ENCODE peak calls at places on chromosomes 11 and 22, in seven cellular contexts. G, D, X, J, E, Y and R are unnamed samples.

GRCh38 chr22:27474711-27475547 is 326.6 kb downstream of the MN1 start:
- DNase-seq in G (peak; percentile 95), D (peak; percentile 99), X (peak; percentile 94), J (peak; percentile 85), E (peak; percentile 85), Y (peak; percentile 92), R (no peak)

GRCh38 chr11:43504316-43504950 is 145.7 kb downstream of the TTC17 start:
- DNase-seq in G (peak; percentile 63), D (peak; percentile 60), X (peak; percentile 13), J (no peak), E (peak; percentile 21), Y (no peak), R (no peak)

GRCh38 chr22:43345761-43346261 is 2.6 kb upstream of the SCUBE1 start:
- DNase-seq in G (no peak), D (peak; percentile 25), X (no peak), J (peak; percentile 32), E (no peak), Y (no peak), R (no peak)

GRCh38 chr22:21964918-21965484 is 12.4 kb upstream of the PPM1F start:
- DNase-seq in G (no peak), D (no peak), X (no peak), J (no peak), E (no peak), Y (no peak), R (no peak)

GRCh38 chr11:96470521-96470920 is 80.7 kb downstream of the JRKL start:
- DNase-seq in G (no peak), D (no peak), X (no peak), J (no peak), E (no peak), Y (no peak), R (no peak)

GRCh38 chr11:115391598-115391997 is 112.6 kb downstream of the CADM1 start:
- DNase-seq in G (no peak), D (peak; percentile 22), X (peak; percentile 31), J (no peak), E (no peak), Y (no peak), R (peak; percentile 37)

GRCh38 chr22:19038164-19038546 is 84.1 kb downstream of the DGCR2 start:
- DNase-seq in G (peak; percentile 19), D (no peak), X (no peak), J (no peak), E (no peak), Y (no peak), R (no peak)

GRCh38 chr11:119029340-119030028 is 1.2 kb downstream of the SLC37A4 start:
- DNase-seq in G (no peak), D (peak; percentile 35), X (no peak), J (peak; percentile 44), E (no peak), Y (no peak), R (no peak)

GRCh38 chr11:101478587-101479375 is 105.0 kb downstream of the TRPC6 start:
- DNase-seq in G (peak; percentile 34), D (peak; percentile 63), X (no peak), J (peak; percentile 15), E (no peak), Y (peak; percentile 80), R (no peak)

GRCh38 chr11:30522825-30523224 is 63.3 kb downstream of the MPPED2 start:
- DNase-seq in G (no peak), D (no peak), X (no peak), J (no peak), E (no peak), Y (no peak), R (no peak)

GRCh38 chr11:124746621-124747243 is 5.3 kb downstream of the VSIG2 start:
- DNase-seq in G (peak; percentile 95), D (peak; percentile 93), X (peak; percentile 72), J (peak; percentile 74), E (peak; percentile 77), Y (peak; percentile 89), R (no peak)

GRCh38 chr11:10233581-10233980 is 60.4 kb downstream of the SBF2 start:
- DNase-seq in G (no peak), D (peak; percentile 72), X (peak; percentile 91), J (peak; percentile 77), E (no peak), Y (peak; percentile 56), R (no peak)

GRCh38 chr11:69178819-69179482 is 23.2 kb downstream of the SMIM38 start:
- DNase-seq in G (no peak), D (no peak), X (no peak), J (no peak), E (no peak), Y (no peak), R (no peak)

GRCh38 chr11:79438631-79439429 is 2.0 kb downstream of the TENM4 start:
- DNase-seq in G (peak; percentile 54), D (peak; percentile 75), X (peak; percentile 42), J (peak; percentile 28), E (no peak), Y (no peak), R (peak; percentile 17)

GRCh38 chr11:7967097-7967496 is 1.9 kb upstream of the NLRP10 start:
- DNase-seq in G (no peak), D (no peak), X (peak; percentile 52), J (no peak), E (no peak), Y (no peak), R (no peak)

GRCh38 chr22:31329453-31330215 is 16.5 kb downstream of the PATZ1 start:
- DNase-seq in G (no peak), D (no peak), X (no peak), J (no peak), E (no peak), Y (no peak), R (no peak)

GRCh38 chr22:17773606-17774205 is 563 bp downstream of the BID start:
- DNase-seq in G (peak; percentile 78), D (peak; percentile 76), X (peak; percentile 28), J (peak; percentile 46), E (no peak), Y (no peak), R (peak; percentile 67)

GRCh38 chr11:63708764-63709163 is 27.5 kb downstream of the RTN3 start:
- DNase-seq in G (no peak), D (no peak), X (no peak), J (no peak), E (no peak), Y (no peak), R (no peak)

GRCh38 chr11:115980336-115980735 is 476.1 kb upstream of the CADM1 start:
- DNase-seq in G (no peak), D (no peak), X (no peak), J (no peak), E (no peak), Y (no peak), R (no peak)

GRCh38 chr11:128616158-128616557 is 28.8 kb upstream of the ETS1 start:
- DNase-seq in G (no peak), D (peak; percentile 49), X (no peak), J (no peak), E (no peak), Y (no peak), R (no peak)

GRCh38 chr11:73182824-73183321 is 35.2 kb upstream of the P2RY2 start:
- DNase-seq in G (no peak), D (no peak), X (no peak), J (no peak), E (no peak), Y (no peak), R (no peak)

GRCh38 chr22:47033648-47034000 is 271.2 kb downstream of the TBC1D22A start:
- DNase-seq in G (no peak), D (no peak), X (no peak), J (no peak), E (no peak), Y (no peak), R (no peak)
- H3K27ac ChIP-seq in G (no peak overlapping the region), D (no peak overlapping the region), X (no peak overlapping the region), J (no peak overlapping the region), E (no peak overlapping the region), Y (no peak overlapping the region), R (no peak overlapping the region)

DNA sequence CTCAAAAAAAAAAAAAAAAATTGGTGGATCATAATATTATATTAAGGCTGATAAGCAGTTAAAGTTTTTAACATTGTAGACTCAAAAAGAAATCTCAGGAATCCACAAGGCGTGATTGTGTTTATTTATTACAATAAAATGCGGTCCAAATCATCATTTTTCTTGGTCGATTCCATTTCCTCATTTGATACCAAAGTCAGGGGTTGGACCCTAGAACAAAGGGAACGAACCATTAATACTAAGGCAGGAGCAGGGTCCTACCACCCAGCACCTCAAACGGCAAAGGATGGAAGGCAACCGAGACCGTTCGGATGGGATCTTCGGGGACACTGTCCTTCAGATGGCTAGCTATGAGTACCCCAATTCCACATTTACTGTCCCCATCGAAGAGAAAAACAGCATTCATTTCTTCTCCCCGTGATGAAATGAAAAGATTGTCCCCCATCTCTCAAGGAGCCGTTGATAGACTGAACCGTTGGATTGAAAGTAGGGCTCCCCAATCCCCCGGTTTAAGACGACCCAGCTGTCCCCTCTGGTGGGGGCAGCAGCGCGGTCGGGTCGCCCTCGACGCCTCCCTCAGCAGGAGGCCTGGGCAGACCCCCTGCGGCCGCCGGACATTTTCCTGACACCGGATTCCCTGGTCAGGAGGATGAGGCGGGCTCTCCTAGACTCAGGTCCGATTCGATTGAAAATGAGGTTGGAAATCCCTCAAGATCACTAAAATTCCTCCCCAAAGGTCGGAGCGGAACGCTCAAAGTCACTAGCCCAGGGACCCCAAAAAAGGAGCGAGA is 607 bp downstream of the DMC1 start:
- DNase-seq in G (no peak), D (no peak), X (no peak), J (peak; percentile 6), E (no peak), Y (no peak), R (no peak)
- H2AK5ac ChIP-seq in G (no peak overlapping the region), D (no peak overlapping the region), X (peak overlapping the region; percentile 25), J (no peak overlapping the region), E (peak overlapping the region; percentile 41), Y (no peak overlapping the region), R (no peak overlapping the region)

GRCh38 chr22:20634560-20635226 is 127.3 kb downstream of the MED15 start:
- DNase-seq in G (no peak), D (no peak), X (no peak), J (no peak), E (no peak), Y (no peak), R (no peak)
- H4K8ac ChIP-seq in G (no peak overlapping the region), D (no peak overlapping the region), X (no peak overlapping the region), J (no peak overlapping the region), E (no peak overlapping the region), Y (no peak overlapping the region), R (no peak overlapping the region)

GRCh38 chr22:20393705-20394476 is at the start of gene ZNF74:
- DNase-seq in G (peak; percentile 94), D (peak; percentile 95), X (peak; percentile 88), J (peak; percentile 89), E (peak; percentile 76), Y (peak; percentile 72), R (peak; percentile 86)
- H3K27ac ChIP-seq in G (no peak within 1 kb of the TSS), D (no peak within 1 kb of the TSS), X (peak within 1 kb of the TSS; percentile 86), J (no peak within 1 kb of the TSS), E (peak within 1 kb of the TSS; percentile 55), Y (peak within 1 kb of the TSS; percentile 51), R (peak within 1 kb of the TSS; percentile 65)